ENCODE peak calls at places on chromosomes 1 and 21, in nine cellular contexts. Q is neural crest cell; N is pons; D is NCI-H2081; J is activated naive CD4-positive, alpha-beta T cell treated with anti-CD3 and anti-CD28 coated beads, Interleukin-2, amount 50 U/mL, for 16 hours; W is activated T-helper 1 cell treated with anti-CD3 and anti-CD28 coated beads, Interleukin-2, amount 50 U/mL, for 16 hours; I is endothelial cell; E is right atrium auricular region; P is EL. G is an unnamed sample.
A peak's percentile ranks its signal among the peaks of the same experiment; 100 is the strongest.

GRCh38 chr1:121525355-121525754 is 340.6 kb downstream of the SRGAP2C start:
- DNase-seq in Q (no peak), N (no peak), D (no peak), J (no peak), W (no peak), I (no peak), E (no peak), P (no peak), G (no peak)

GRCh38 chr1:170768929-170769328 is 105.0 kb downstream of the PRRX1 start:
- DNase-seq in Q (no peak), N (no peak), D (no peak), J (no peak), W (no peak), I (no peak), E (no peak), P (no peak), G (no peak)

GRCh38 chr1:20405893-20406604 is 80.0 kb downstream of the CAMK2N1 start:
- DNase-seq in Q (no peak), N (no peak), D (no peak), J (no peak), W (no peak), I (no peak), E (no peak), P (peak; percentile 47), G (no peak)

GRCh38 chr1:234944439-234945369 is 183.9 kb downstream of the TOMM20 start:
- DNase-seq in Q (no peak), N (peak; percentile 37), D (no peak), J (no peak), W (no peak), I (no peak), E (no peak), P (no peak), G (no peak)

GRCh38 chr1:60073605-60074278 is at the start of gene C1orf87:
- DNase-seq in Q (no peak), N (no peak), D (no peak), J (no peak), W (no peak), I (peak; percentile 18), E (no peak), P (no peak), G (no peak)

GRCh38 chr1:218499021-218499691 is 154.0 kb downstream of the TGFB2 start:
- DNase-seq in Q (no peak), N (peak; percentile 15), D (no peak), J (no peak), W (no peak), I (no peak), E (no peak), P (peak; percentile 93), G (peak; percentile 86)

GRCh38 chr1:61337981-61338848 is 255.9 kb downstream of the NFIA start:
- DNase-seq in Q (peak; percentile 28), N (peak; percentile 96), D (peak; percentile 75), J (no peak), W (no peak), I (peak; percentile 48), E (peak; percentile 87), P (peak; percentile 90), G (peak; percentile 66)

GRCh38 chr1:25875856-25876692 is 566 bp upstream of the PAQR7 start:
- DNase-seq in Q (peak; percentile 58), N (no peak), D (no peak), J (no peak), W (no peak), I (no peak), E (peak; percentile 62), P (no peak), G (no peak)

GRCh38 chr1:9690440-9691107 is 39.0 kb downstream of the PIK3CD start:
- DNase-seq in Q (no peak), N (no peak), D (no peak), J (no peak), W (no peak), I (peak; percentile 22), E (no peak), P (peak; percentile 18), G (no peak)

GRCh38 chr1:94379615-94380014 is 38.6 kb upstream of the ABCD3 start:
- DNase-seq in Q (no peak), N (no peak), D (no peak), J (no peak), W (no peak), I (no peak), E (no peak), P (no peak), G (no peak)

GRCh38 chr1:104856091-104856490 is 1106.4 kb downstream of the AMY1C start:
- DNase-seq in Q (no peak), N (no peak), D (no peak), J (no peak), W (no peak), I (no peak), E (no peak), P (no peak), G (no peak)

GRCh38 chr21:28714795-28715464 is 277.7 kb downstream of the LTN1 start:
- DNase-seq in Q (no peak), N (no peak), D (no peak), J (no peak), W (no peak), I (no peak), E (no peak), P (peak; percentile 80), G (no peak)

GRCh38 chr1:84672080-84672735 is 18.1 kb downstream of the SSX2IP start:
- DNase-seq in Q (no peak), N (no peak), D (no peak), J (no peak), W (no peak), I (no peak), E (no peak), P (no peak), G (no peak)

GRCh38 chr1:19315378-19316206 is 3.5 kb downstream of the SLC66A1 start:
- DNase-seq in Q (no peak), N (peak; percentile 26), D (no peak), J (no peak), W (no peak), I (no peak), E (no peak), P (peak; percentile 73), G (no peak)

G was measured in A549.